ENCODE peak calls at places on chromosomes 1 and 21, in six cellular contexts. E is psoas muscle; K is HAP-1; L is stimulated activated CD4-positive, alpha-beta T cell treated with anti-CD3 and anti-CD28 coated beads, Interleukin-2, amount 100 ng/mL, for 48 hours; G is aorta; R is D341Med. Y is an unnamed sample.

GRCh38 chr21:34519013-34519412 is 7.0 kb upstream of the KCNE1 start:
- DNase-seq in E (no peak), K (no peak), L (no peak), G (no peak), R (no peak), Y (no peak)

GRCh38 chr1:90854559-90854958 is 137.5 kb upstream of the BARHL2 start:
- DNase-seq in E (no peak), K (no peak), L (no peak), G (no peak), R (no peak), Y (no peak)

GRCh38 chr1:182633657-182634281 is 29.6 kb upstream of the RGS16 start:
- DNase-seq in E (no peak), K (no peak), L (no peak), G (no peak), R (peak; percentile 66), Y (no peak)

GRCh38 chr1:203177471-203178039 is 1.9 kb upstream of the MYBPH start:
- DNase-seq in E (peak; percentile 85), K (no peak), L (no peak), G (no peak), R (no peak), Y (peak; percentile 69)

GRCh38 chr1:8816306-8816705 is 1.1 kb downstream of the RERE start:
- DNase-seq in E (no peak), K (no peak), L (no peak), G (no peak), R (no peak), Y (no peak)

GRCh38 chr21:35697321-35697808 is 363.0 kb downstream of the SETD4 start:
- DNase-seq in E (peak; percentile 75), K (no peak), L (no peak), G (peak; percentile 89), R (no peak), Y (peak; percentile 91)

GRCh38 chr1:32767641-32768040 is 49.5 kb downstream of the YARS1 start:
- DNase-seq in E (no peak), K (no peak), L (no peak), G (no peak), R (no peak), Y (no peak)

GRCh38 chr1:56584910-56585528 is 5.7 kb upstream of the PLPP3 start:
- DNase-seq in E (no peak), K (peak; percentile 71), L (no peak), G (no peak), R (peak; percentile 35), Y (no peak)

GRCh38 chr1:108049083-108049819 is 84.3 kb upstream of the VAV3 start:
- DNase-seq in E (no peak), K (no peak), L (no peak), G (peak; percentile 73), R (peak; percentile 50), Y (no peak)

GRCh38 chr1:59025201-59025600 is 241.4 kb upstream of the JUN start:
- DNase-seq in E (no peak), K (no peak), L (no peak), G (no peak), R (no peak), Y (no peak)

GRCh38 chr1:26537951-26538352 is 8.4 kb downstream of the RPS6KA1 start:
- DNase-seq in E (no peak), K (no peak), L (no peak), G (peak; percentile 66), R (no peak), Y (no peak)

GRCh38 chr1:53736290-53736689 is 2.7 kb downstream of the GLIS1 start:
- DNase-seq in E (no peak), K (no peak), L (no peak), G (no peak), R (no peak), Y (no peak)

GRCh38 chr1:90850181-90850924 is 133.3 kb upstream of the BARHL2 start:
- DNase-seq in E (peak; percentile 57), K (peak; percentile 16), L (no peak), G (peak; percentile 52), R (peak; percentile 42), Y (peak; percentile 82)

Y was measured in posterior vena cava.